ENCODE peak calls at places on chromosome 15, in six cellular contexts. G, F, A, I, L and Z are unnamed samples.

GRCh38 chr15:64341961-64342360 is 14.0 kb downstream of the CSNK1G1 start:
- DNase-seq in G (no peak), F (no peak), A (no peak), I (no peak), L (no peak), Z (no peak)

GRCh38 chr15:78211189-78211921 is 23.0 kb downstream of the ACSBG1 start:
- DNase-seq in G (no peak), F (no peak), A (no peak), I (no peak), L (no peak), Z (no peak)

GRCh38 chr15:60853077-60853476 is 374.1 kb upstream of the ICE2 start:
- DNase-seq in G (no peak), F (no peak), A (no peak), I (no peak), L (no peak), Z (no peak)

GRCh38 chr15:78842519-78842918 is 30.2 kb upstream of the MORF4L1 start:
- DNase-seq in G (no peak), F (no peak), A (no peak), I (no peak), L (no peak), Z (no peak)

GRCh38 chr15:45522931-45523331 is 376 bp upstream of the SLC30A4 start:
- DNase-seq in G (peak), F (peak), A (no peak), I (peak), L (peak), Z (peak)

GRCh38 chr15:101609742-101610627 is 42.2 kb downstream of the TM2D3 start:
- DNase-seq in G (no peak), F (no peak), A (no peak), I (no peak), L (no peak), Z (no peak)

GRCh38 chr15:26087395-26087794 is 224.3 kb upstream of the ATP10A start:
- DNase-seq in G (no peak), F (peak), A (no peak), I (peak), L (no peak), Z (no peak)

GRCh38 chr15:101394654-101395053 is 94.9 kb downstream of the PCSK6 start:
- DNase-seq in G (no peak), F (no peak), A (no peak), I (no peak), L (no peak), Z (peak)

GRCh38 chr15:39403674-39404117 is 177.2 kb upstream of the THBS1 start:
- DNase-seq in G (no peak), F (peak), A (no peak), I (peak), L (peak), Z (no peak)

GRCh38 chr15:25508369-25509002 is 69.7 kb upstream of the UBE3A start:
- DNase-seq in G (peak), F (peak), A (no peak), I (no peak), L (peak), Z (no peak)

GRCh38 chr15:31254431-31255175 is 72.0 kb upstream of the KLF13 start:
- DNase-seq in G (no peak), F (peak), A (no peak), I (no peak), L (no peak), Z (no peak)

GRCh38 chr15:81092559-81092902 is 41.5 kb upstream of the CFAP161 start:
- DNase-seq in G (no peak), F (no peak), A (no peak), I (no peak), L (no peak), Z (no peak)

GRCh38 chr15:83873966-83874365 is 220.0 kb downstream of the ADAMTSL3 start:
- DNase-seq in G (no peak), F (no peak), A (no peak), I (no peak), L (no peak), Z (no peak)

GRCh38 chr15:76575177-76576078 is 238.9 kb downstream of the ISL2 start:
- DNase-seq in G (no peak), F (no peak), A (no peak), I (no peak), L (no peak), Z (no peak)

GRCh38 chr15:62392411-62392810 is 227.3 kb upstream of the C2CD4B start:
- DNase-seq in G (peak), F (peak), A (no peak), I (no peak), L (peak), Z (peak)

GRCh38 chr15:83747050-83747717 is 93.3 kb downstream of the ADAMTSL3 start:
- DNase-seq in G (no peak), F (peak), A (no peak), I (no peak), L (peak), Z (peak)

GRCh38 chr15:64865998-64866520 is 24.3 kb downstream of the PLEKHO2 start:
- DNase-seq in G (no peak), F (peak), A (peak), I (no peak), L (peak), Z (peak)

GRCh38 chr15:50675524-50676144 is 11.0 kb downstream of the TRPM7 start:
- DNase-seq in G (no peak), F (peak), A (no peak), I (no peak), L (peak), Z (no peak)

GRCh38 chr15:49815506-49815905 is 194.7 kb downstream of the DTWD1 start:
- DNase-seq in G (no peak), F (no peak), A (no peak), I (no peak), L (peak), Z (no peak)

GRCh38 chr15:89401636-89402252 is 67.1 kb upstream of the POLG start:
- DNase-seq in G (no peak), F (peak), A (no peak), I (no peak), L (peak), Z (no peak)

GRCh38 chr15:63677778-63678177 is 80.6 kb downstream of the FBXL22 start:
- DNase-seq in G (no peak), F (no peak), A (no peak), I (no peak), L (no peak), Z (no peak)

GRCh38 chr15:100707229-100707628 is 104.8 kb downstream of the ASB7 start:
- DNase-seq in G (no peak), F (no peak), A (no peak), I (peak), L (no peak), Z (no peak)

GRCh38 chr15:42736178-42736792 is 643 bp downstream of the CDAN1 start:
- DNase-seq in G (no peak), F (no peak), A (no peak), I (no peak), L (peak), Z (no peak)

GRCh38 chr15:62472616-62473299 is 307.7 kb upstream of the C2CD4B start:
- DNase-seq in G (no peak), F (no peak), A (no peak), I (peak), L (peak), Z (no peak)

GRCh38 chr15:28264166-28264565 is 57.8 kb downstream of the HERC2 start:
- DNase-seq in G (no peak), F (no peak), A (no peak), I (no peak), L (no peak), Z (no peak)

GRCh38 chr15:41928100-41928499 is 34.2 kb upstream of the SPTBN5 start:
- DNase-seq in G (no peak), F (no peak), A (no peak), I (no peak), L (peak), Z (no peak)

GRCh38 chr15:88238618-88239430 is 17.7 kb downstream of the NTRK3 start:
- DNase-seq in G (no peak), F (peak), A (no peak), I (peak), L (peak), Z (no peak)

GRCh38 chr15:83372434-83372873 is 74.7 kb upstream of the SH3GL3 start:
- DNase-seq in G (no peak), F (no peak), A (no peak), I (peak), L (no peak), Z (no peak)

GRCh38 chr15:84715442-84716035 is 400 bp downstream of the SEC11A start:
- DNase-seq in G (no peak), F (peak), A (no peak), I (no peak), L (peak), Z (no peak)

GRCh38 chr15:23472678-23473077 is 25.6 kb upstream of the GOLGA6L2 start:
- DNase-seq in G (no peak), F (no peak), A (no peak), I (no peak), L (no peak), Z (no peak)

GRCh38 chr15:84810073-84810840 is 6.9 kb upstream of the ALPK3 start:
- DNase-seq in G (no peak), F (peak), A (no peak), I (no peak), L (peak), Z (no peak)

GRCh38 chr15:77415450-77416448 is 4.2 kb downstream of the PEAK1 start:
- DNase-seq in G (no peak), F (peak), A (no peak), I (no peak), L (no peak), Z (no peak)

GRCh38 chr15:44222478-44222877 is 27.4 kb upstream of the FRMD5 start:
- DNase-seq in G (no peak), F (peak), A (no peak), I (no peak), L (no peak), Z (no peak)
- H2AFZ ChIP-seq in G (no peak), F (no peak), A (no peak), I (no peak), L (no peak), Z (no peak)

DNA sequence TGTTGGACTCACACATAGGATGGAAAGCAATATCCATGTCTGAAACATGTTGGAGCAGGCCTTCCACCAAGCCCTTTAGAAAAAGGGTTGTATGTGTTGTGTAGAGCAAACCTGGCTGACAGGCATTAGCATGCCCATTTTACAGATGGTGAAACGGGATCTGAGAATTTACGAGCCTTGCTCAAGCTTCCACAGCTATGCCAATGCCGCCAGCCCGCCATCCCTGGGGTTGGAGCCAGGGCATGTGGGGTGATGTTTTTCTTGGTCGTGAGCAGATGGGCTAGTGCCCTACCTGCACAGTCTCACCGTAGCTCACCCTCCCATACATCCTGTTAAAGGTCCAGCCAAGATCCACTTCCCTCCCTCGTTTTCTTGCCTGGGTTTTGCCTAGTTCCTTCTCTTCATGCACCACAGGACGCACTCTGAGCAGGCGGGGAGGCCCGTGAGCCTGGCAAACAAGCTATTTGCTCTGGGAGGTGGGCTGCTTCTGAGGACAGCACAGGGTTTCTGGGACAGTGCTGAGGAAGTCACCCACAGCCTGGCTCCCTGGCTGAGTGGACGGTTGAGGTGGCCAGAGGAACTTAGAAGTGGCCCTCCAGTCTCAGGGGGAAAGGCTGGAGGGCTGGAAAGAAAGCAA is 97.6 kb upstream of the TLE3 start:
- DNase-seq in G (no peak), F (no peak), A (no peak), I (no peak), L (no peak), Z (no peak)
- H2AK5ac ChIP-seq in G (peak), F (peak), A (peak), I (peak), L (peak), Z (no peak)

GRCh38 chr15:33279613-33280205 is 31.1 kb upstream of the RYR3 start:
- DNase-seq in G (no peak), F (no peak), A (no peak), I (no peak), L (peak), Z (no peak)
- H2AFZ ChIP-seq in G (no peak), F (no peak), A (peak), I (no peak), L (peak), Z (no peak)

GRCh38 chr15:68818671-68819450 is 1.8 kb downstream of the ANP32A start:
- DNase-seq in G (peak), F (no peak), A (no peak), I (peak), L (peak), Z (no peak)
- H2AK5ac ChIP-seq in G (peak), F (peak), A (peak), I (peak), L (peak), Z (no peak)

DNA sequence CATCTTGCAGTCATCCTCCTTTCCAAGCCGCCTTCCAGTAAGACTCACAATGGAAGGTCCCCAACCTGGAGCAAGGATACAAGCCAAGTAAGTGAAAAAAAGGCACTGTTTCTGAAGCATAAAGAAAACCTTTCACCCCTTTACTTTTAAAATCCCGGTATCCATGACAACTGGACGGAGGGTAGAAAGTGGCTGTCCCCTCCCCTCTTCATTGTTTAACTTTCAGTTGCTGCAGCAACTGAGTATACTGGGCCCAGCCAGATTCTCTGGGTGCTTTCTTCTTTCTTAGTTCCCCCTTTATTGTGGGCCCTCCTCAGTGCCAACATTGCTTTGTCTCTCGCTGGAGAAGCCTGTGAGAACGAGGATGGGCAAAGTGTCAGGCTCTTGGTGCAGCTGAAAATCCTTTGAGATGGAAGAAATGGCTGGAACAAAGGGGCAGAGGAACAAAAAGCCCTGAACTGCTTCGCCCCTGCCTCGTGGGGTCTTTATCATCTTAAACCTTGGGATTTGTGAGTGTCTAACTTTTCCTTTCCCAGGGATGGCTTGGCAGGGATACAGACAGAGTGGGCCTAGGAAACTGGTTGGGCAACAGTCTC is 224.0 kb upstream of the RGMA start:
- DNase-seq in G (peak), F (no peak), A (no peak), I (no peak), L (no peak), Z (no peak)
- H2AFZ ChIP-seq in G (peak), F (no peak), A (peak), I (no peak), L (no peak), Z (no peak)

GRCh38 chr15:92652576-92652966 is 3.0 kb downstream of the FAM174B start:
- DNase-seq in G (no peak), F (no peak), A (no peak), I (peak), L (no peak), Z (no peak)

GRCh38 chr15:92653366-92653765 is 2.2 kb downstream of the FAM174B start:
- DNase-seq in G (no peak), F (no peak), A (no peak), I (no peak), L (no peak), Z (no peak)

GRCh38 chr15:92650256-92650655 is 5.3 kb downstream of the FAM174B start:
- DNase-seq in G (no peak), F (no peak), A (no peak), I (no peak), L (no peak), Z (no peak)

GRCh38 chr15:92650966-92651365 is 4.6 kb downstream of the FAM174B start:
- DNase-seq in G (no peak), F (no peak), A (no peak), I (no peak), L (no peak), Z (no peak)

GRCh38 chr15:92651877-92652575 is 3.5 kb downstream of the FAM174B start:
- DNase-seq in G (no peak), F (no peak), A (no peak), I (peak), L (no peak), Z (no peak)
- H2AK5ac ChIP-seq in G (no peak), F (no peak), A (peak), I (no peak), L (no peak), Z (no peak)

GRCh38 chr15:74593122-74593521 is 22.5 kb upstream of the CLK3 start:
- DNase-seq in G (no peak), F (no peak), A (no peak), I (no peak), L (peak), Z (no peak)

GRCh38 chr15:74592222-74592621 is 23.4 kb upstream of the CLK3 start:
- DNase-seq in G (no peak), F (no peak), A (no peak), I (peak), L (no peak), Z (no peak)

GRCh38 chr15:74587924-74588323 is 27.7 kb upstream of the CLK3 start:
- DNase-seq in G (no peak), F (no peak), A (no peak), I (no peak), L (no peak), Z (no peak)

GRCh38 chr15:74585857-74586256 is 29.8 kb upstream of the CLK3 start:
- DNase-seq in G (no peak), F (no peak), A (no peak), I (no peak), L (no peak), Z (no peak)

DNA sequence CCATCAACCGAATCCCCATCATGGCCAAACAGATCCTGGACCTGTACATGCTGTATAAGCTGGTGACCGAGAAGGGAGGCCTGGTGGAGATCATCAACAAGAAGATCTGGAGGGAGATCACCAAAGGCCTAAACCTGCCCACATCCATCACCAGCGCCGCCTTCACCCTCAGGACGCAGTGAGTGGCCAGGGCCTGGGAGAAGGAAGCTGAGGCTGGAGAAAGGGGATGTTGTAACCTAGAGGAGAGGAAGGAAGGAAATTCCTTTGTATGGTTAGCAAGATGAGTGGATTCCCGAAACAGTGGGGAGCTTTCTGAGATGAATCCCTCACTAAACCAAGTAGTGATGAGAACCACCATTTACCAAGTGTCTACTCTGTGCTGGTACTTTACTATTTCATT is 25.8 kb upstream of the CLK3 start:
- DNase-seq in G (no peak), F (no peak), A (no peak), I (no peak), L (no peak), Z (no peak)
- H2AFZ ChIP-seq in G (no peak), F (no peak), A (no peak), I (no peak), L (no peak), Z (no peak)

GRCh38 chr15:73049564-73050215 is 2.6 kb upstream of the NEO1 start:
- DNase-seq in G (no peak), F (no peak), A (no peak), I (no peak), L (peak), Z (no peak)
- H2AK5ac ChIP-seq in G (no peak), F (no peak), A (no peak), I (no peak), L (no peak), Z (no peak)

DNA sequence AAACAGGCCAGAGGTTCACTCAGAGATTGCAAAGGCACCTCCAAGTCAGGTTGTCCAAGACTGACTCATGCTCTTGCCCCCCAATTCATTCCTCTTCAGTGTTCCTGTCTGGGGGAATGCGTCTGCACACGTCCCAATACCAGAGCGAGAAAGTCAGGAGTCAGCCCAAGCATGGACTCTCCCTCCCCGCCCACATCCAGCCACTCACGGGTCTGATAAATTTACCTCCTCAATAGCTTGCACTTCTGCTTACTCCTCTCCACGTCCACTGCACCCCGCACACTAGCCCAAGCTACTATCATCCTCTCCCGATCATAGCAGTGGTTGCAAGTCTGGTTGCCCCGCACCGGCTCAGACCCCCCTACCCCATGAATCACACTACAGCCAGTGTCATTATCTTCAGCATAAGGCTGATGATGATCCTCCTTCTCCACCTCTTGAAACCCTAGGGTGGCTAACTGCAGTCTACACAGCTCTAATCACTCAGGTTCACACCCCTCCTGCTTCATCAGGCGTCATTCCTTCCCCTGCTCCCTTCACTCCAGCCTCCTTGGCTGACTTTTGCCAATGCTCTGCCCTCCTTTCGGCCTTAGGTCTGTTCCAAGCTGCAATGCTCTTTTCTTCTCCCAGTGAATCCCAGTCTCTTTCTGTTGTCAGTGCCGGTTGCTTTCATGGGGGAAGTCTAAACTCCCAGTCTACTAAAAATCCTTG is 27.6 kb upstream of the MYO1E start:
- DNase-seq in G (no peak), F (no peak), A (no peak), I (no peak), L (no peak), Z (no peak)
- H2AFZ ChIP-seq in G (peak), F (no peak), A (no peak), I (no peak), L (no peak), Z (no peak)